ENCODE peak calls at places on chromosomes 7 and 10, in eight cellular contexts. U is H54; A is stimulated activated CD4-positive, alpha-beta T cell treated with anti-CD3 and anti-CD28 coated beads, Interleukin-15, amount 100 ng/mL, for 1 hour; D is naive thymus-derived CD4-positive, alpha-beta T cell; Z is activated CD8-positive, alpha-beta memory T cell treated with anti-CD3 and anti-CD28 coated beads, Interleukin-2, amount 50 U/mL, for 4 hours; K is activated T-cell treated with anti-CD3 and anti-CD28 coated beads for 48 hours; M is lower leg skin; W is memory B cell. Q is an unnamed sample.

GRCh38 chr7:9022456-9022855 is 589.0 kb downstream of the NXPH1 start:
- DNase-seq in U (no peak), A (no peak), D (no peak), Z (no peak), K (no peak), M (no peak), W (no peak), Q (no peak)

GRCh38 chr7:30927040-30927439 is 15.4 kb downstream of the AQP1 start:
- DNase-seq in U (no peak), A (no peak), D (no peak), Z (peak), K (no peak), M (peak), W (no peak), Q (no peak)

GRCh38 chr10:26215923-26216576 is 524 bp upstream of the GAD2 start:
- DNase-seq in U (no peak), A (no peak), D (no peak), Z (no peak), K (peak), M (no peak), W (no peak), Q (no peak)

GRCh38 chr10:124737708-124738107 is 6.5 kb downstream of the FAM53B start:
- DNase-seq in U (no peak), A (no peak), D (no peak), Z (no peak), K (no peak), M (no peak), W (no peak), Q (no peak)

GRCh38 chr7:35691827-35692307 is 3.1 kb downstream of the HERPUD2 start:
- DNase-seq in U (no peak), A (no peak), D (no peak), Z (no peak), K (no peak), M (no peak), W (no peak), Q (no peak)

GRCh38 chr7:111364413-111364812 is 197.9 kb downstream of the IMMP2L start:
- DNase-seq in U (no peak), A (no peak), D (no peak), Z (no peak), K (no peak), M (peak), W (no peak), Q (no peak)

GRCh38 chr10:52532650-52533290 is 218.7 kb downstream of the DKK1 start:
- DNase-seq in U (no peak), A (no peak), D (no peak), Z (no peak), K (no peak), M (no peak), W (no peak), Q (no peak)

GRCh38 chr10:99964791-99965190 is 45.0 kb downstream of the DNMBP start:
- DNase-seq in U (no peak), A (no peak), D (no peak), Z (no peak), K (no peak), M (no peak), W (no peak), Q (no peak)

GRCh38 chr7:55092186-55092976 is 73.6 kb downstream of the EGFR start:
- DNase-seq in U (no peak), A (no peak), D (no peak), Z (no peak), K (no peak), M (no peak), W (no peak), Q (no peak)

GRCh38 chr7:41097501-41097900 is 605.4 kb downstream of the INHBA start:
- DNase-seq in U (no peak), A (no peak), D (no peak), Z (no peak), K (no peak), M (no peak), W (no peak), Q (no peak)

Q was measured in GM12892.